ENCODE peak calls at places on chromosomes 16 and 17, in four cellular contexts. F, R, E and D are unnamed samples.

GRCh38 chr16:81442220-81442908 is 2.2 kb upstream of the CMIP start:
- DNase-seq in R (no peak), F (no peak), E (no peak), D (no peak)

GRCh38 chr17:73855933-73856332 is 211.7 kb upstream of the SDK2 start:
- DNase-seq in R (no peak), E (no peak), F (no peak), D (no peak)

GRCh38 chr16:2948807-2949704 is 15.0 kb upstream of the KREMEN2 start:
- DNase-seq in E (no peak), R (no peak), F (no peak), D (no peak)

GRCh38 chr16:17803625-17804410 is 333.1 kb upstream of the XYLT1 start:
- DNase-seq in E (no peak), F (no peak), R (peak), D (peak)

GRCh38 chr16:58614860-58615259 is 14.8 kb downstream of the CNOT1 start:
- DNase-seq in E (no peak), R (no peak), F (no peak), D (no peak)

GRCh38 chr17:56638536-56639177 is 45.2 kb downstream of the NOG start:
- DNase-seq in F (no peak), R (no peak), E (no peak), D (peak)

GRCh38 chr16:2686912-2687507 is 4.7 kb downstream of the KCTD5 start:
- DNase-seq in R (no peak), E (peak), F (peak), D (no peak)

GRCh38 chr17:72336026-72336803 is 215.4 kb downstream of the SOX9 start:
- DNase-seq in R (no peak), F (no peak), E (no peak), D (peak)

GRCh38 chr17:48064638-48065037 is 16.5 kb downstream of the NFE2L1 start:
- DNase-seq in R (no peak), E (no peak), F (no peak), D (no peak)

GRCh38 chr16:19406891-19407491 is 10.7 kb upstream of the TMC5 start:
- DNase-seq in R (no peak), F (no peak), E (no peak), D (no peak)

GRCh38 chr17:80605326-80606066 is 60.9 kb downstream of the RPTOR start:
- DNase-seq in R (no peak), F (peak), E (no peak), D (no peak)

GRCh38 chr16:57446530-57447141 is 549 bp downstream of the CIAPIN1 start:
- DNase-seq in E (no peak), F (no peak), R (no peak), D (no peak)

GRCh38 chr16:76756951-76757350 is 434.0 kb upstream of the MON1B start:
- DNase-seq in E (no peak), F (no peak), R (no peak), D (no peak)

GRCh38 chr17:18916816-18917496 is 35.0 kb upstream of the SLC5A10 start:
- DNase-seq in E (no peak), F (no peak), R (peak), D (no peak)

GRCh38 chr16:89355036-89355435 is 135.3 kb downstream of the ANKRD11 start:
- DNase-seq in E (no peak), R (no peak), F (no peak), D (no peak)

GRCh38 chr16:89983550-89983949 is 35.0 kb downstream of the DEF8 start:
- DNase-seq in R (no peak), E (no peak), F (no peak), D (no peak)

GRCh38 chr17:48071654-48072053 is 23.5 kb downstream of the NFE2L1 start:
- DNase-seq in R (no peak), E (no peak), F (no peak), D (no peak)

GRCh38 chr16:88200896-88201185 is 181.9 kb upstream of the ZNF469 start:
- DNase-seq in R (no peak), E (no peak), F (no peak), D (no peak)

GRCh38 chr16:1924095-1924494 is 5.9 kb upstream of the HS3ST6 start:
- DNase-seq in R (no peak), E (no peak), F (no peak), D (no peak)

GRCh38 chr16:73890524-73891500 is 405.8 kb upstream of the PSMD7 start:
- DNase-seq in F (no peak), R (no peak), E (no peak), D (no peak)

GRCh38 chr17:12180644-12181261 is 160.1 kb downstream of the MAP2K4 start:
- DNase-seq in F (no peak), E (no peak), R (peak), D (peak)

GRCh38 chr17:58391302-58391984 is 25.9 kb downstream of the RNF43 start:
- DNase-seq in E (peak), F (no peak), R (no peak), D (peak)

GRCh38 chr16:67014641-67015315 is 14.2 kb upstream of the CBFB start:
- DNase-seq in E (no peak), F (no peak), R (no peak), D (no peak)

GRCh38 chr16:57204675-57205074 is 18.5 kb downstream of the RSPRY1 start:
- DNase-seq in R (no peak), E (no peak), F (no peak), D (no peak)

GRCh38 chr16:74622005-74622404 is 15.1 kb upstream of the GLG1 start:
- DNase-seq in F (no peak), E (no peak), R (no peak), D (no peak)

GRCh38 chr17:79950711-79951110 is 85.0 kb downstream of the TBC1D16 start:
- DNase-seq in R (no peak), E (no peak), F (no peak), D (no peak)

GRCh38 chr17:20234266-20234665 is 225.1 kb downstream of the SPECC1 start:
- DNase-seq in F (peak), E (no peak), R (no peak), D (no peak)

GRCh38 chr17:40707720-40708119 is 4.2 kb upstream of the KRT24 start:
- DNase-seq in F (no peak), E (no peak), R (no peak), D (no peak)

GRCh38 chr16:89241187-89242003 is 23.9 kb downstream of the ZNF778 start:
- DNase-seq in R (peak), F (peak), E (peak), D (peak)

GRCh38 chr16:15401972-15402371 is 6.4 kb downstream of the MPV17L start:
- DNase-seq in R (no peak), F (no peak), E (no peak), D (no peak)

GRCh38 chr17:20999044-20999573 is 43.7 kb downstream of the USP22 start:
- DNase-seq in R (no peak), F (no peak), E (no peak), D (no peak)

GRCh38 chr17:15380447-15380846 is 39.0 kb upstream of the TEKT3 start:
- DNase-seq in E (no peak), R (no peak), F (no peak), D (no peak)

GRCh38 chr17:199806-200603 is 18.6 kb upstream of the DOC2B start:
- DNase-seq in E (no peak), F (no peak), R (no peak), D (no peak)

GRCh38 chr16:85563515-85564276 is 49.4 kb upstream of the GSE1 start:
- DNase-seq in E (peak), F (no peak), R (no peak), D (no peak)

GRCh38 chr17:34980681-34981537 is 597 bp downstream of the LIG3 start:
- DNase-seq in R (peak), E (peak), F (peak), D (peak)

DNA sequence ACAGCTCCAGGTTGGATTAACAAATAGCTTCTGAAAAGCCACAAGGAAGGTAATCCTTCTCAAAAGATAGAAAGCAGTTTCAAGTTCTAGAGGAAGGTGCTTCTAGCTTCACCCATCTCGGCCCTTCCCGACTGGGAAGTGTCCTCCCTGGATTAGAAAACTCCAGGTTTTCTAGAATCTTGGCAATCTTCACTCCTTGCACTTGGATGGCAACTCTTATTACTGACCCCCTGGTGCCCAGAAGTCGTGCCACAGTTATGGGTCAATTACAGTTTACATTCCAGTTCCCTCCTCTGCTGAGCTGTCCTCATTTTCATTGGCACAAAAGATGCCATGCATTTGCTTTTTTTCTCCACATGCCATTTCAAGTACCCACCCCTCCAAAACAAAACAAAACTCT is 65.6 kb downstream of the SMG6 start:
- DNase-seq in F (no peak), E (no peak), R (no peak), D (no peak)
- TF ChIP-seq CTCF in F (no peak), E (no peak), R (no peak), D (no peak)

GRCh38 chr17:36931697-36932382 is 5.4 kb upstream of the LHX1 start:
- DNase-seq in R (no peak), F (no peak), E (no peak), D (no peak)
- TF ChIP-seq CTCF in R (no peak), F (no peak), E (no peak), D (no peak)

GRCh38 chr17:65556910-65557348 is 4.5 kb downstream of the AXIN2 start:
- DNase-seq in F (no peak), E (no peak), R (no peak), D (no peak)

GRCh38 chr17:65554568-65555223 is 6.8 kb downstream of the AXIN2 start:
- DNase-seq in R (no peak), F (no peak), E (no peak), D (no peak)

GRCh38 chr17:65557349-65558310 is 3.8 kb downstream of the AXIN2 start:
- DNase-seq in E (no peak), F (no peak), R (peak), D (peak)

GRCh38 chr17:65558311-65558682 is 3.2 kb downstream of the AXIN2 start:
- DNase-seq in R (no peak), F (no peak), E (no peak), D (no peak)

DNA sequence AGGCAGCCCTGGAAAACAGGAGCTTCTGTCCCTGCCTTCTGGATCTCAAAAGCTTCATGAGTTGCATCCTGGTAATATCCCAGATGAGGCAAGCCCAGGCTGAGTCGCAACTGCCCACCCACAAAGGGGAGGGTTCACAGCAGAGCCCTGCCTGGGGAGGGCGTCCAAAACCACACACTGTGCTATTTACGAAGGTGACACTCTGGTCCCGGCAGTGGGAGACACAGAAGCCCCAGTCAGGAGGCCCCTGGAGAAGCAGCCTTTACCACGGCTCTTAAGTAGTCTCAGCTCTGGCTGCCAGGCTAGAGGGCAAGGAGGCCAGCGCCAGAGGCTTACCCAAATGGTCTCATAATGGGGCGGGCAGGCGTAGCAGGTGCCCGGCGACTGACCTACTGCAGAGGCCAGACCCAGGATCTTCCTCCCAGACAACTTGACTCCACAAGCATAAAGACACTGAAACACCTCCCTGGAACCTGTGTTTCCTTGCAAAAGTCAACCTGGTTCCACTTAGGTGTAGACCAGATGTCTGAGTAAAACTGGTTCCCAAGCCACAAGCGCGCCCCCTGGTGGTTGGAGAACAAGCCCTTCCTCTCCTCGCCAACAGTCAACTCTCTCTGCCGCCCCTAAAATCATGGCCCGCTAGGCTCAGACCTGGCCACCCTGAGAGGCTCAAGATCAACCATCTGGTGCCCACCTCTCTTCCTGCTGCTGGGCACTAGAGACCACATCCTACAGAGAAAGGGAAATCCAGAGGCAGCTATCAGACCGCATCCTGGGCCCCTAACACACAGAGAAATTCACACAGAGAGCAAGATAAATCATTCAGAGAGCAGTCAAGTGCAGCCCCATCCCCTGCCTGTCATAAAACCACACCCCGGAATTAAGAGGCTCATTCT is 5.2 kb downstream of the AXIN2 start:
- DNase-seq in F (peak), R (no peak), E (peak), D (peak)
- TF ChIP-seq CTCF in F (peak), R (peak), E (peak), D (peak)

GRCh38 chr16:50991006-50991405 is 160.1 kb downstream of the SALL1 start:
- DNase-seq in F (no peak), E (no peak), R (no peak), D (no peak)
- TF ChIP-seq CTCF in F (no peak), E (no peak), R (no peak), D (no peak)

GRCh38 chr16:64308721-64309120 is 813.1 kb downstream of the CDH11 start:
- DNase-seq in F (no peak), E (no peak), R (no peak), D (no peak)
- TF ChIP-seq CTCF in F (no peak), E (no peak), R (no peak), D (no peak)

GRCh38 chr16:4350787-4351659 is at the start of gene PAM16:
- DNase-seq in R (no peak), E (peak), F (peak), D (peak)
- TF ChIP-seq CTCF in R (no peak), E (no peak), F (no peak), D (no peak)